ENCODE peak calls at places on chromosomes 12 and 14, in four cellular contexts. U is stimulated activated CD4-positive, alpha-beta T cell treated with anti-CD3 and anti-CD28 coated beads, Interleukin-2, amount 100 ng/mL, for 24 hours; X is HT1080; V is testis. G is an unnamed sample.

GRCh38 chr12:26754148-26754547 is 78.8 kb downstream of the ITPR2 start:
- DNase-seq in V (no peak), U (no peak), X (no peak), G (no peak)

GRCh38 chr12:24821691-24822090 is 127.2 kb downstream of the BCAT1 start:
- DNase-seq in U (no peak), X (peak), V (no peak), G (no peak)

GRCh38 chr12:111893287-111893686 is 51.3 kb downstream of the MAPKAPK5 start:
- DNase-seq in U (no peak), X (no peak), V (no peak), G (no peak)

GRCh38 chr14:53603994-53604393 is 352.6 kb downstream of the BMP4 start:
- DNase-seq in X (no peak), U (no peak), V (no peak), G (no peak)

GRCh38 chr12:67826946-67827719 is 162.1 kb upstream of the IFNG-AS1 start:
- DNase-seq in X (peak), U (no peak), V (no peak), G (no peak)

GRCh38 chr14:37037636-37038387 is 134.6 kb downstream of the SLC25A21 start:
- DNase-seq in U (no peak), X (no peak), V (no peak), G (no peak)

GRCh38 chr14:81220767-81221578 is at the start of gene GTF2A1:
- DNase-seq in X (peak), U (peak), V (peak), G (peak)

GRCh38 chr12:22415342-22416309 is 81.1 kb upstream of the ST8SIA1 start:
- DNase-seq in U (no peak), V (peak), X (peak), G (no peak)

GRCh38 chr14:65594153-65594881 is 181.8 kb downstream of the FUT8 start:
- DNase-seq in X (no peak), V (no peak), U (no peak), G (no peak)

GRCh38 chr12:32158525-32158924 is 51.9 kb downstream of the BICD1 start:
- DNase-seq in V (no peak), U (no peak), X (no peak), G (no peak)

GRCh38 chr14:70268760-70269159 is 80.0 kb upstream of the SLC8A3 start:
- DNase-seq in X (no peak), U (no peak), V (no peak), G (no peak)

GRCh38 chr14:59268858-59269257 is 80.4 kb downstream of the DAAM1 start:
- DNase-seq in X (no peak), U (no peak), V (no peak), G (no peak)

G was measured in lower leg skin.